ENCODE peak calls at places on chromosome 2, in eight cellular contexts. P is testis, F is breast epithelium, E is left ventricle myocardium inferior, H is NT2/D1, S is pancreas, Y is PC-9, T is spleen. N is an unnamed sample. For H3K27me3, the result is how much of the 10 kb centered on the place peaks cover.

GRCh38 chr2:138020432-138020831 is 56.2 kb downstream of the HNMT start:
- DNase-seq in P (no peak), F (no peak), E (no peak), H (no peak), S (no peak), Y (no peak), T (no peak), N (no peak)

GRCh38 chr2:231685349-231686191 is 22.8 kb upstream of the PTMA start:
- DNase-seq in P (no peak), F (no peak), E (no peak), H (no peak), S (no peak), Y (no peak), T (peak), N (no peak)

GRCh38 chr2:112272669-112273068 is 2.7 kb upstream of the ZC3H6 start:
- DNase-seq in P (no peak), F (no peak), E (no peak), H (no peak), S (no peak), Y (no peak), T (no peak), N (no peak)

GRCh38 chr2:119820275-119820674 is 60.6 kb downstream of the PTPN4 start:
- DNase-seq in P (no peak), F (no peak), E (no peak), H (no peak), S (no peak), Y (no peak), T (no peak), N (peak)

GRCh38 chr2:25618676-25619075 is 54.7 kb downstream of the DTNB start:
- DNase-seq in P (no peak), F (no peak), E (no peak), H (no peak), S (no peak), Y (no peak), T (no peak), N (peak)

GRCh38 chr2:240604291-240604938 is 17.9 kb downstream of the CAPN10 start:
- DNase-seq in P (peak), F (no peak), E (peak), H (no peak), S (peak), Y (peak), T (peak), N (peak)

GRCh38 chr2:150911766-150912280 is 349.8 kb downstream of the RBM43 start:
- DNase-seq in P (peak), F (peak), E (peak), H (no peak), S (no peak), Y (peak), T (no peak), N (no peak)

GRCh38 chr2:169743549-169743948 is 9.9 kb downstream of the KLHL23 start:
- DNase-seq in P (no peak), F (no peak), E (no peak), H (no peak), S (no peak), Y (no peak), T (no peak), N (no peak)

GRCh38 chr2:69169990-69170389 is 157.0 kb downstream of the ANTXR1 start:
- DNase-seq in P (no peak), F (no peak), E (no peak), H (no peak), S (no peak), Y (no peak), T (no peak), N (peak)

DNA sequence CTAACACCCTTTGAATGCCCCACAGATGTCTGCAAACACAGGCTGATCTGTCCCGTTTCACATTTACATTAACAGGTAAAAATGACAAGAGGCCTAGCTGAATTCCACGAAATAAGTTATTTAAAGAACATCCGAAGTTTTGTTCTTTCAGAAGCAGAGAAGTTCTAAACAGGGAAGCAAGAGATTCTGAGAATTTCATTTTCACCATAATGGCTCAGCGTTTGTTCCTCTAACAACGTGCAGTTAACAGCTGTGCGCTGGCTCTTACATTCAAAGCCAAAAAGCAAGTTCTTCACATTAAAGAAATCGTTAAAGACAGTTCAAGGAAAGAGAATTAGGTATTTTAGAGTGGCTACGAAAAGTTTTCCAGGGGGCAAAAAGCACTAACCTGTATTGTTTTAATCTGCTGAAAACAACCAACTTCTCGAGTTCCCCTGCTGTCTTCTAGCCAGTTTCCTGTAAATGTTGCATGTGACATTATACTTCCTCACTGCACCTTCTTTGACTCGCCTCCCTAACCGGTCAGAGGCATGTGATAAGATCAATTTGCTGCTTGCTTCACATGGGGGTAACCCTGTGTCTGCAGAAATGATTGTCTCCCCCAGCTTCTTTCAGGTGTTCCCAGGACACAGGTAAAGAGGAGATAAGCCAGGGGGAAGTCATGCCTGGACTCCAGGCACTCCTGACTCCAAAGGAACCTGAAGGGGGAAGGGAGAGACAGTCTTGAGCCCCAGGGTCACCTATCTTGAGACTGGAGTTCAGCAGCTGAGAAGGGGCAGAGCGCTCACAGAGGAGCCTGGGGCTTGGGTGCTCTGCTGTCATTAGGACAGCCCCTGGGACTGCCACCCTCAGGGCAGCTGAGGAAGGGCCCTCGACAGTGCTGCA is 36.8 kb upstream of the WIPF1 start:
- DNase-seq in P (no peak), F (no peak), E (no peak), H (no peak), S (no peak), Y (no peak), T (peak), N (no peak)
- H3K4me3 ChIP-seq in P (no peak), F (peak), E (peak), H (no peak), S (no peak), Y (no peak), T (peak), N (no peak)

DNA sequence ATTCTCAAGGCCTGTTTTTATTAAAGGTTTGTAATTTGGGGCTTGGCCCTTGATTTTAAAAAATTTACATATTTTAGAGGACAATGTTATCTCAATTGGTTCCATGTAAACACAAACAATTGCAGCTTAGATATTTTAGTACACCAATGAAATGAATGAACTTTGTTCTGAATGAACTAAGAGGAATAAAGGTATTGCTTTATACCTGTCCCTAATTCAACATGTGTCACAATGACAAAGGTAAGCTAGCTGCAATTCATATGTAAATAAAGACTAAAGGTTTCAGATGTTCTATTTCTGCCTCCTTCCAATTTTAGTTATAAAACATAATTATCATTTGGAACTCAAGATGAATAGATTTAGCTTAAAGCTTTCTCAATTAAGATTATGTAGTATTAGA is 11.4 kb downstream of the HOXD1 start:
- DNase-seq in P (no peak), F (no peak), E (no peak), H (no peak), S (no peak), Y (no peak), T (no peak), N (no peak)
- H3K27me3 ChIP-seq in P (under half), F (under half), E (half or more), H (under half), S (under half), Y (under half), T (under half), N (under half)

GRCh38 chr2:60556998-60557955 is 3.8 kb upstream of the BCL11A start:
- DNase-seq in P (no peak), F (no peak), E (no peak), H (no peak), S (no peak), Y (no peak), T (no peak), N (no peak)
- H3K4me3 ChIP-seq in P (no peak), F (no peak), E (peak), H (peak), S (no peak), Y (no peak), T (peak), N (no peak)

GRCh38 chr2:44922776-44923175 is 18.7 kb upstream of the SIX3 start:
- DNase-seq in P (no peak), F (no peak), E (no peak), H (no peak), S (no peak), Y (peak), T (no peak), N (no peak)
- H3K27me3 ChIP-seq in P (under half), F (half or more), E (half or more), H (half or more), S (under half), Y (under half), T (under half), N (under half)

GRCh38 chr2:238422285-238422684 is 4.4 kb upstream of the ASB1 start:
- DNase-seq in P (no peak), F (no peak), E (no peak), H (no peak), S (no peak), Y (no peak), T (no peak), N (no peak)
- H3K4me3 ChIP-seq in P (no peak), F (no peak), E (no peak), H (no peak), S (no peak), Y (no peak), T (no peak), N (no peak)

GRCh38 chr2:2546046-2546445 is 215.0 kb upstream of the MYT1L start:
- DNase-seq in P (no peak), F (no peak), E (no peak), H (no peak), S (no peak), Y (no peak), T (no peak), N (no peak)
- H3K27me3 ChIP-seq in P (under half), F (under half), E (under half), H (under half), S (under half), Y (half or more), T (under half), N (under half)

GRCh38 chr2:239266779-239267410 is 133.9 kb downstream of the HDAC4 start:
- DNase-seq in P (no peak), F (peak), E (no peak), H (no peak), S (no peak), Y (no peak), T (peak), N (no peak)
- H3K4me3 ChIP-seq in P (no peak), F (peak), E (peak), H (no peak), S (no peak), Y (no peak), T (peak), N (no peak)

GRCh38 chr2:26694001-26694400 is 1.5 kb downstream of the KCNK3 start:
- DNase-seq in P (no peak), F (no peak), E (no peak), H (no peak), S (no peak), Y (no peak), T (no peak), N (no peak)
- H3K27me3 ChIP-seq in P (under half), F (half or more), E (half or more), H (half or more), S (under half), Y (under half), T (under half), N (under half)

DNA sequence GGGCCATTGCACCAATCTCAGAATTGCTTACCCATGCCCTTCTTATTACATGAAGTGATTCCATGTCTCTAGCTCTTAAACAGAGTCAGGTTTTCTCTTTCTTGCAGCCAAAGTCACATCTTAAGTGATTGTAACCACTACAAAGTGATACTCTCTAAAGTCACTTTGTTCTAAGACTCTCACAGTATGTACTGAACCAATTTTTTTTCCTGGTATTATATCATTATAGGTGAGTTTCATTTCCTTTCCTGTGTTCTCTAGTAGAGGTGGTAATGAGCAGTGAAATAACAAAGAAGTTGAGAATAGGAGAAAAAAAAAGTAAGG is 66.3 kb upstream of the DARS1 start:
- DNase-seq in P (no peak), F (no peak), E (no peak), H (no peak), S (no peak), Y (no peak), T (no peak), N (no peak)
- H3K4me3 ChIP-seq in P (no peak), F (no peak), E (no peak), H (no peak), S (no peak), Y (no peak), T (no peak), N (no peak)